ENCODE peak calls at places on chromosomes 16 and 17, in five cellular contexts. O, S, A, N and W are unnamed samples. For H3K4me1, the result is how much of the 10 kb centered on the place peaks cover.

GRCh38 chr17:71942626-71943025 is 178.2 kb upstream of the SOX9 start:
- DNase-seq in O (no peak), S (no peak), A (no peak), N (no peak), W (no peak)

GRCh38 chr16:86519007-86519648 is 8.8 kb downstream of the FOXF1 start:
- DNase-seq in O (no peak), S (no peak), A (no peak), N (no peak), W (no peak)

GRCh38 chr16:89607453-89607852 is 6.0 kb upstream of the DPEP1 start:
- DNase-seq in O (no peak), S (no peak), A (no peak), N (no peak), W (no peak)

GRCh38 chr17:57468932-57469775 is 212.8 kb downstream of the MSI2 start:
- DNase-seq in O (no peak), S (no peak), A (no peak), N (no peak), W (no peak)

GRCh38 chr17:31373150-31374082 is 18.1 kb upstream of the RAB11FIP4 start:
- DNase-seq in O (no peak), S (no peak), A (no peak), N (peak), W (no peak)

GRCh38 chr17:73156887-73157870 is 7.6 kb upstream of the SSTR2 start:
- DNase-seq in O (no peak), S (no peak), A (no peak), N (no peak), W (no peak)

GRCh38 chr17:4335185-4335584 is 31.3 kb downstream of the UBE2G1 start:
- DNase-seq in O (no peak), S (no peak), A (no peak), N (no peak), W (no peak)

GRCh38 chr17:53607475-53607874 is 215.3 kb upstream of the KIF2B start:
- DNase-seq in O (no peak), S (no peak), A (no peak), N (no peak), W (no peak)

GRCh38 chr17:38879878-38880727 is 10.2 kb downstream of the LASP1 start:
- DNase-seq in O (no peak), S (peak), A (no peak), N (peak), W (peak)

GRCh38 chr16:28283798-28284577 is 8.3 kb upstream of the SBK1 start:
- DNase-seq in O (no peak), S (no peak), A (no peak), N (no peak), W (no peak)

GRCh38 chr17:74452841-74453661 is 13.4 kb upstream of the CD300A start:
- DNase-seq in O (no peak), S (no peak), A (no peak), N (no peak), W (no peak)

GRCh38 chr17:41024702-41025101 is 2.3 kb downstream of the KRTAP1-5 start:
- DNase-seq in O (no peak), S (no peak), A (no peak), N (no peak), W (no peak)

GRCh38 chr17:31494259-31495048 is 103.0 kb downstream of the RAB11FIP4 start:
- DNase-seq in O (peak), S (no peak), A (no peak), N (no peak), W (no peak)

GRCh38 chr17:45852535-45853297 is 8.0 kb downstream of the SPPL2C start:
- DNase-seq in O (peak), S (no peak), A (peak), N (peak), W (peak)

GRCh38 chr16:66503030-66503429 is 46.9 kb downstream of the TK2 start:
- DNase-seq in O (no peak), S (no peak), A (no peak), N (no peak), W (no peak)

GRCh38 chr17:78933025-78933958 is 8.1 kb upstream of the TIMP2 start:
- DNase-seq in O (no peak), S (peak), A (peak), N (peak), W (peak)

GRCh38 chr16:56340416-56340815 is 84.9 kb downstream of the AMFR start:
- DNase-seq in O (no peak), S (no peak), A (no peak), N (no peak), W (no peak)

GRCh38 chr17:38550661-38551060 is 55.1 kb downstream of the SRCIN1 start:
- DNase-seq in O (no peak), S (peak), A (no peak), N (no peak), W (no peak)

GRCh38 chr17:4947411-4948165 is 742 bp downstream of the PFN1 start:
- DNase-seq in O (peak), S (peak), A (peak), N (peak), W (peak)

GRCh38 chr17:59172436-59173004 is 17.0 kb downstream of the PRR11 start:
- DNase-seq in O (no peak), S (no peak), A (no peak), N (no peak), W (no peak)

GRCh38 chr16:16038950-16039349 is 89.5 kb downstream of the ABCC1 start:
- DNase-seq in O (no peak), S (no peak), A (no peak), N (no peak), W (no peak)

GRCh38 chr16:15607700-15608396 is 35.1 kb downstream of the MARF1 start:
- DNase-seq in O (no peak), S (peak), A (no peak), N (no peak), W (peak)

GRCh38 chr16:28985611-28986041 is 774 bp downstream of the LAT start:
- DNase-seq in O (peak), S (no peak), A (no peak), N (no peak), W (no peak)

GRCh38 chr16:78230832-78231231 is 131.4 kb downstream of the WWOX start:
- DNase-seq in O (no peak), S (no peak), A (peak), N (peak), W (no peak)

GRCh38 chr16:56603589-56603988 is 4.8 kb upstream of the MT2A start:
- DNase-seq in O (no peak), S (peak), A (no peak), N (peak), W (peak)

GRCh38 chr16:85057212-85057889 is 29.8 kb downstream of the KIAA0513 start:
- DNase-seq in O (no peak), S (no peak), A (no peak), N (peak), W (no peak)

GRCh38 chr17:49216482-49216881 is 6.0 kb downstream of the ABI3 start:
- DNase-seq in O (no peak), S (no peak), A (no peak), N (no peak), W (no peak)

GRCh38 chr17:77353684-77354419 is 213.1 kb downstream of the SEC14L1 start:
- DNase-seq in O (peak), S (no peak), A (peak), N (no peak), W (no peak)

GRCh38 chr16:3461120-3461519 is 17.6 kb downstream of the NAA60 start:
- DNase-seq in O (no peak), S (no peak), A (no peak), N (no peak), W (no peak)
- H3K4me3 ChIP-seq in O (no peak), S (no peak), A (no peak), N (no peak), W (no peak)

DNA sequence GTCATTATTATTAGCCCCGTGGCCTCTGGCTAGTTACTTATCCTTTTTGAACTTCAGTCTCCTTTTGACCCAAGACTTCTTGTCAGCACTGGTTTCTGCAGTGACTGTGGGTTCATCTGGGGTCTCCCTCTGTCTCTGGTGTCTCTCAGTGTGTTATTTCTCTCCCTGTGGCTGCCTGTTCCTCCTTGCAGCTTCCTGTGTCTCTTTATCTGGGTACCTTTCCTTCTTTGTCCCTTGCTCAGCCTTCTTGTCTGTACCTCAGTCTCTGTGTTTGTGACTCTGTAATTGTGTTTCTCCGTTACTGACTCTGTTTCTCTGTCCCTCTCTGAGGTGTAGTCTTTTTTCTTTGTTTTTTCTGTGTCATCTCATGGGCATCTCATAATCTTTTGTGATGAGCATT is 102.6 kb upstream of the CDH11 start:
- DNase-seq in O (no peak), S (no peak), A (no peak), N (no peak), W (no peak)
- H3K27ac ChIP-seq in O (no peak), S (no peak), A (no peak), N (no peak), W (no peak)

GRCh38 chr17:6476061-6476833 is 32.0 kb downstream of the PIMREG start:
- DNase-seq in O (no peak), S (no peak), A (no peak), N (no peak), W (no peak)
- H3K4me1 ChIP-seq in O (under half), S (under half), A (under half), N (under half), W (under half)

DNA sequence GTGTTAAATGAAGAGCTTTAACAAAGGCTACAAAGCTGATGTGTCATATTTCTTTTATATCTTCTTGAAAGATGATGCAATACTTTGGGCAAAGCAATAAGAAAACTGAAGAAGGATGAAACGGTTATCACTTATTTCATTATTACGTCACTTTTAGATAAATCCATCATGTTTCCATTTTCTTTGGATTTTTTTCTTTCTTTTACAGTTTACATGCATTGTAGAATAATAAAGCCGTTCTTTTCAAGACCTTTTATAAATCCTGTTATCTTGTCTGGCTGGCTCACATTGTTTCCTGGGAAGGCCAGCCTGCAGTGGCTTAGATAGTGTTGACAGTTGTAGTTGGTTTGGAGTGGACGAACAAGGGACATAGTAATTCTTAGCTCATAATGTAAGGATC is 28.9 kb downstream of the TANC2 start:
- DNase-seq in O (no peak), S (no peak), A (no peak), N (no peak), W (no peak)
- H3K4me3 ChIP-seq in O (no peak), S (no peak), A (no peak), N (no peak), W (no peak)